ENCODE peak calls at places on chromosomes 6 and 20, in nine cellular contexts. D is left ventricle myocardium inferior, P is right atrium auricular region, W is GM10248, A is endothelial cell, O is AG10803, H is fibroblast of mammary gland, B is mammary epithelial cell, Z is OCI-LY7. M is an unnamed sample.

GRCh38 chr6:30799210-30799609 is 54.9 kb upstream of the IER3 start:
- DNase-seq in D (no peak), P (no peak), W (no peak), A (no peak), O (no peak), H (no peak), B (no peak), Z (no peak), M (no peak)

GRCh38 chr20:33531047-33531877 is 41.4 kb downstream of the CBFA2T2 start:
- DNase-seq in D (no peak), P (no peak), W (no peak), A (no peak), O (peak), H (peak), B (no peak), Z (no peak), M (no peak)

GRCh38 chr6:250676-251075 is 41.6 kb upstream of the DUSP22 start:
- DNase-seq in D (no peak), P (no peak), W (no peak), A (no peak), O (no peak), H (no peak), B (no peak), Z (no peak), M (no peak)

GRCh38 chr20:57618091-57618765 is 2.0 kb downstream of the ZBP1 start:
- DNase-seq in D (no peak), P (peak), W (no peak), A (no peak), O (no peak), H (no peak), B (peak), Z (peak), M (no peak)

GRCh38 chr6:123402052-123402451 is 234.7 kb downstream of the TRDN start:
- DNase-seq in D (no peak), P (no peak), W (no peak), A (no peak), O (no peak), H (peak), B (no peak), Z (peak), M (no peak)

GRCh38 chr6:16872543-16873230 is 111.4 kb upstream of the ATXN1 start:
- DNase-seq in D (no peak), P (no peak), W (no peak), A (no peak), O (no peak), H (no peak), B (no peak), Z (no peak), M (no peak)

GRCh38 chr6:39051399-39052122 is 3.0 kb downstream of the GLP1R start:
- DNase-seq in D (no peak), P (no peak), W (no peak), A (peak), O (peak), H (no peak), B (peak), Z (no peak), M (no peak)

GRCh38 chr20:40941023-40941655 is 87.5 kb upstream of the TOP1 start:
- DNase-seq in D (no peak), P (no peak), W (no peak), A (no peak), O (no peak), H (no peak), B (no peak), Z (peak), M (no peak)

GRCh38 chr6:29748391-29749352 is 25.4 kb downstream of the HLA-F start:
- DNase-seq in D (peak), P (peak), W (peak), A (peak), O (peak), H (peak), B (peak), Z (peak), M (peak)

GRCh38 chr6:114690625-114691024 is 347.8 kb upstream of the HS3ST5 start:
- DNase-seq in D (no peak), P (no peak), W (no peak), A (no peak), O (no peak), H (no peak), B (no peak), Z (no peak), M (no peak)

GRCh38 chr6:139932671-139933070 is 558.2 kb upstream of the CITED2 start:
- DNase-seq in D (no peak), P (no peak), W (no peak), A (no peak), O (no peak), H (peak), B (no peak), Z (no peak), M (no peak)

GRCh38 chr6:113306552-113307145 is 550.5 kb upstream of the MARCKS start:
- DNase-seq in D (peak), P (peak), W (peak), A (peak), O (no peak), H (peak), B (peak), Z (peak), M (peak)

GRCh38 chr20:21513881-21514540 is at the start of gene NKX2-2:
- DNase-seq in D (no peak), P (no peak), W (peak), A (no peak), O (peak), H (no peak), B (no peak), Z (no peak), M (peak)

GRCh38 chr6:119526609-119527605 is 177.3 kb upstream of the MAN1A1 start:
- DNase-seq in D (no peak), P (no peak), W (no peak), A (no peak), O (peak), H (peak), B (no peak), Z (no peak), M (no peak)

GRCh38 chr6:167578371-167578901 is 248.3 kb upstream of the AFDN start:
- DNase-seq in D (no peak), P (peak), W (no peak), A (no peak), O (no peak), H (no peak), B (no peak), Z (no peak), M (no peak)

GRCh38 chr6:26272171-26272631 is 92.8 kb upstream of the BTN3A2 start:
- DNase-seq in D (peak), P (peak), W (no peak), A (peak), O (no peak), H (no peak), B (peak), Z (peak), M (no peak)

GRCh38 chr20:965956-966355 is 36.2 kb downstream of the RSPO4 start:
- DNase-seq in D (no peak), P (no peak), W (no peak), A (no peak), O (no peak), H (no peak), B (peak), Z (no peak), M (no peak)

GRCh38 chr20:5127204-5127858 is 523 bp downstream of the CDS2 start:
- DNase-seq in D (peak), P (no peak), W (peak), A (peak), O (peak), H (peak), B (peak), Z (peak), M (peak)

GRCh38 chr20:14612389-14612788 is 275.0 kb upstream of the FLRT3 start:
- DNase-seq in D (no peak), P (no peak), W (no peak), A (no peak), O (peak), H (peak), B (no peak), Z (no peak), M (no peak)

GRCh38 chr20:13186043-13186774 is 34.9 kb upstream of the ISM1 start:
- DNase-seq in D (no peak), P (no peak), W (no peak), A (no peak), O (no peak), H (no peak), B (no peak), Z (no peak), M (no peak)

GRCh38 chr20:13187899-13188298 is 33.2 kb upstream of the ISM1 start:
- DNase-seq in D (no peak), P (no peak), W (no peak), A (no peak), O (no peak), H (no peak), B (no peak), Z (no peak), M (no peak)

GRCh38 chr20:13180986-13181889 is 39.8 kb upstream of the ISM1 start:
- DNase-seq in D (no peak), P (no peak), W (no peak), A (no peak), O (no peak), H (no peak), B (no peak), Z (no peak), M (no peak)

GRCh38 chr20:13183005-13183404 is 38.1 kb upstream of the ISM1 start:
- DNase-seq in D (no peak), P (no peak), W (no peak), A (no peak), O (no peak), H (no peak), B (no peak), Z (no peak), M (no peak)
- TF ChIP-seq CTCF in D (no peak), P (no peak), W (no peak), A (no peak), O (no peak), H (no peak), B (no peak), Z (no peak), M (no peak)

DNA sequence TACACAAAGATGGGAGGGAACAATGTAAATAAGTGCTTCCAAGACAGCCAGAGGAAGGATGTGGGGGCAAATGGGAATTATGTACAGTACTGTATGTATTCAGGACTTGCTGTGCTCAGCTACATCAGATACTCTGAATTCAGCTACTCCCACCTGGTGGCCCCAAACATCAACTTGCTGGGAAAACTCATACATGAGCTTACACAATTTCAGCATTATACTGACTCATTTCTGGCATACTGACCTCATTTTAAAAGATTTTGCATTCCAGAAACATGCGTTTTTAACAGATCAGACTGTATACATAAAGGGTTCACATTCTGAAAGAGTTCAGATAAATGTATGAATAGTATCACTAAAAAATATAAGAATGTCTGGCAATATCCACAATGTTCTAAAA is 59.7 kb downstream of the GPX5 start:
- DNase-seq in D (no peak), P (no peak), W (no peak), A (no peak), O (no peak), H (peak), B (peak), Z (no peak), M (no peak)
- TF ChIP-seq CTCF in D (no peak), P (no peak), W (no peak), A (no peak), O (no peak), H (peak), B (no peak), Z (no peak), M (no peak)

GRCh38 chr6:108263371-108263770 is 2.5 kb upstream of the SNX3 start:
- DNase-seq in D (no peak), P (no peak), W (no peak), A (no peak), O (no peak), H (no peak), B (no peak), Z (no peak), M (no peak)

GRCh38 chr6:108260126-108260808 is 573 bp downstream of the SNX3 start:
- DNase-seq in D (peak), P (peak), W (peak), A (no peak), O (peak), H (peak), B (peak), Z (peak), M (peak)

DNA sequence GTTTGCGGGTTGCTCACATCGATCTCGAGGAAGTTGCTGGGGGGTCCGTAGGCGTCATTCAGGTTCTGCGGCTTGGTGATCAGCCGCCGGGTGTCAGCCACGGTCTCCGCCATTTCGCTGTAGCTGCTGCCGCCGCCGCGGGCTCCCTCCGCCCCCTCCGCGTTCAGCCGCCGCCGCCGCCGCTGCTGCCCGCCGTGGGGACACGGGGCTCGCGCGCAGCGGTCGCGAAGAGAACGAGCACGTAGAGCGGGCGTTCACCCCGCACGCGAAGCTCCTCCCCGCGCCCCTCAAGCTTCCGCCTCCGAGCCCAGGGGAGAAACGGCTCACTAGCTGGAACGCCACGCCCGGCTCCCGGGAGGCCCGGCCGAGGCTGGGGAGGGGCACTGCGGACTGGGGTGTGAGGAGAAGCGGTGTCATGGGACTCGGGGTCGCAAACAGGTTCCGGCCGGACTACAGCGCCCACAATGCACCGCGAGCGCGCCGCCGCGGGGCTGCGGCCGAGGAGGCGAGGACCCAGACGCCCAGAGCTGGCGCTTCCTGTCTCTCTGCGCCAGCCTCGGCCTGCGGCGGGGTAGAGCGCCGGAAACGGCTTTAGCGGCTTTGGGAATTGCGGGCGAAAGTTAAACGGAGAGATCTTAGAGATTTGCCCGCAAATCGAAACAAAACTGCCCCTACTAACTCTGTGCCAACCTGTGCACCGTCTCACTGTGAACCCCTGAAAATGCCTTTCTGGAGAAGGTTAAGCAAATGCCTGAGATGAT is at the start of gene SNX3:
- DNase-seq in D (peak), P (peak), W (peak), A (peak), O (peak), H (peak), B (peak), Z (peak), M (peak)
- TF ChIP-seq CTCF in D (peak), P (peak), W (peak), A (no peak), O (no peak), H (peak), B (no peak), Z (peak), M (no peak)

GRCh38 chr20:50190251-50191064 is at the start of gene CEBPB:
- DNase-seq in D (peak), P (peak), W (peak), A (peak), O (peak), H (peak), B (peak), Z (peak), M (peak)

GRCh38 chr20:50189681-50190250 is 864 bp upstream of the CEBPB start:
- DNase-seq in D (peak), P (peak), W (no peak), A (no peak), O (no peak), H (no peak), B (no peak), Z (peak), M (no peak)

GRCh38 chr20:50192364-50193168 is 1.9 kb downstream of the CEBPB start:
- DNase-seq in D (peak), P (peak), W (peak), A (peak), O (peak), H (peak), B (peak), Z (peak), M (peak)

GRCh38 chr20:50191566-50192363 is 1.1 kb downstream of the CEBPB start:
- DNase-seq in D (peak), P (no peak), W (peak), A (peak), O (peak), H (no peak), B (peak), Z (peak), M (peak)

DNA sequence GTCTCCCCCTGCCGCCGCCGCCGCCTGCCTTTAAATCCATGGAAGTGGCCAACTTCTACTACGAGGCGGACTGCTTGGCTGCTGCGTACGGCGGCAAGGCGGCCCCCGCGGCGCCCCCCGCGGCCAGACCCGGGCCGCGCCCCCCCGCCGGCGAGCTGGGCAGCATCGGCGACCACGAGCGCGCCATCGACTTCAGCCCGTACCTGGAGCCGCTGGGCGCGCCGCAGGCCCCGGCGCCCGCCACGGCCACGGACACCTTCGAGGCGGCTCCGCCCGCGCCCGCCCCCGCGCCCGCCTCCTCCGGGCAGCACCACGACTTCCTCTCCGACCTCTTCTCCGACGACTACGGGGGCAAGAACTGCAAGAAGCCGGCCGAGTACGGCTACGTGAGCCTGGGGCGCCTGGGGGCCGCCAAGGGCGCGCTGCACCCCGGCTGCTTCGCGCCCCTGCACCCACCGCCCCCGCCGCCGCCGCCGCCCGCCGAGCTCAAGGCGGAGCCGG is 485 bp downstream of the CEBPB start:
- DNase-seq in D (peak), P (no peak), W (no peak), A (peak), O (no peak), H (peak), B (peak), Z (peak), M (peak)
- TF ChIP-seq CTCF in D (peak), P (peak), W (no peak), A (no peak), O (no peak), H (no peak), B (no peak), Z (no peak), M (no peak)

DNA sequence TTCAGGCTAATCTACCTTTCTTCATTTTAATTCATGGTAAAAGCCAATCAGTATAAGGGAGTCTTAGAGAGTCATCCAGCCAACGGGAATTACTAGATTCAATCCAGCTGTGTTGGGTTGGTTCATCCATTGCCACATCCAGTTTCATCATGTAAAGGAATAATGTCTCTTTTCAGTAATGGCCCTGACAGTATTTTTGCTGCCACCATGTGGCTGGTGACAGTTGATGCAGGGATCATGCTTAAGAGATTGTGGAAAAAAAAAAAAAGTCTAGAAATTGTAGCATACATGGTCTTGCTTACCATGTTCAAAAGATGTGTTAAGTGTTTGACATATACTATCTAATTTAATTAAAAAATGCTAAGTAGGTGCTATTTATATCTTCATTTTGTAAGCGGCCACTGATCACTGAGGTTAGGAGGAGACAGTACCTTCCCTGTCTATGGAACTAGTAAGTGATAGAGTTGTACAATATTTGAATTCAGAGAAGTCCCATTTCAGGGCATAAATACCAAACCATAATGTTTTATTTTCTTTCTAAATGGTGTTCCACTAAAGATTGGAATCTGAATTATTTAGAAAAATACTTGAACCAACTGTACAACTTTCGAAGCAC is 135.9 kb downstream of the KHDRBS2 start:
- DNase-seq in D (no peak), P (no peak), W (peak), A (peak), O (peak), H (peak), B (peak), Z (peak), M (peak)
- TF ChIP-seq CTCF in D (peak), P (peak), W (peak), A (peak), O (peak), H (peak), B (peak), Z (peak), M (peak)

DNA sequence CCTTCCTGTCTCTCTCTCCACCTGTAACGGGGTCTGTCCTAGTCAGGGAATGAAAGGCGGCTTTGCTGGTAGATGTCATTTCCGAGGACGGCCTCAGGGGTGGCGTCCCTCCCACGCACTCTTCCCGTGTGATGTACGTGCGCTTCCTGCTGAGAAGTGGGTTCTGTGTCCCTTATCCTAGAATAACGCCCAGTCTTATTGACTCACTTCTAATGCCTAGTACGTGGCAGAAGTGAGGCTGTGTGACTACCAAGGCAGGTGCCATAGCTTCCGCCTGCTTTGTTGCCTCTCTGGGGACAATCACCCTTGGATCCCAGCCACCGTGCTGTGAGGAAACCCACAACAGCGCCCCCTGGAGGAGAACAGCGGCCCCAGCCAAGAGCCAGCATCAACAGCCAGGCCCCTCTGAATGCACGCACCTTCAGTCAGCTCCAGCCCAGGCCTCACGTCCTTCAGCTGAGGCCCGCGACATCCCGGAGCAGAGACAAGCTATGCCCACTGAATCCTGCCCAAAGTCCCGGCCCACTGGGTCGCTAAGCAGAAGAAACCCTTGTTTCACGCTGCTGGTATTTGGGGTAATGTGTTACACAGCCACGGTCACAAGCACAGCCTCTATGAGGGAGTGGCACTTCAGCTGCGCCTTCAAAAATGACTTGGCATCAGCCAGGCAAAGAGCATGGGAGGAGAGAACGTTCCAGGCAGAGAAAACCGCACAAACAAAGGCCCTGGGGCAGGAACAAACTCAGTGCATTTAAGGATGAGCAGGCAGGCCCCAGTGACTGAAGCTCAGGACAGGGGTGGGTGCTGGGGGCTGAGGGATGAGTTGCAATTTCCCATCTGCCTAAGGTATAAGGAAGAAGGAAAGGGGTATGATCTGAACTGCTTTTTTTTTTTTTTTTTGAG is 224.2 kb downstream of the NFATC2 start:
- DNase-seq in D (peak), P (no peak), W (peak), A (peak), O (no peak), H (peak), B (no peak), Z (peak), M (no peak)
- TF ChIP-seq CTCF in D (peak), P (peak), W (peak), A (peak), O (peak), H (peak), B (peak), Z (peak), M (peak)

M was measured in GM20000.